ENCODE peak calls at places on chromosomes 7 and 10, in five cellular contexts. U, F, S, W and D are unnamed samples.
A peak's percentile ranks its signal among the peaks of the same experiment; 100 is the strongest.

GRCh38 chr10:88392222-88392621 is 190.9 kb downstream of the RNLS start:
- DNase-seq in U (no peak), F (no peak), S (no peak), W (no peak), D (no peak)

GRCh38 chr10:78437407-78437768 is 403.7 kb downstream of the RPS24 start:
- DNase-seq in U (no peak), F (no peak), S (no peak), W (no peak), D (no peak)

GRCh38 chr10:78576276-78576675 is 492.5 kb upstream of the ZMIZ1 start:
- DNase-seq in U (no peak), F (no peak), S (no peak), W (no peak), D (no peak)

GRCh38 chr10:116183733-116184447 is 89.1 kb downstream of the GFRA1 start:
- DNase-seq in U (no peak), F (peak; percentile 70), S (no peak), W (no peak), D (no peak)

GRCh38 chr10:101602767-101603398 is 14.8 kb downstream of the DPCD start:
- DNase-seq in U (peak; percentile 86), F (peak; percentile 76), S (peak; percentile 10), W (peak; percentile 65), D (peak; percentile 47)

GRCh38 chr10:32207544-32207943 is 139.4 kb downstream of the EPC1 start:
- DNase-seq in U (no peak), F (peak; percentile 56), S (no peak), W (no peak), D (peak; percentile 67)

GRCh38 chr10:3754727-3755439 is 30.1 kb downstream of the KLF6 start:
- DNase-seq in U (no peak), F (peak; percentile 56), S (peak; percentile 48), W (no peak), D (peak; percentile 59)

GRCh38 chr7:85010306-85010705 is 176.6 kb downstream of the SEMA3D start:
- DNase-seq in U (no peak), F (no peak), S (no peak), W (no peak), D (no peak)

GRCh38 chr7:130272456-130273080 is 5.9 kb downstream of the CPA2 start:
- DNase-seq in U (no peak), F (no peak), S (no peak), W (no peak), D (no peak)

GRCh38 chr7:53800746-53801145 is 741.4 kb upstream of the VSTM2A start:
- DNase-seq in U (no peak), F (no peak), S (no peak), W (no peak), D (no peak)

GRCh38 chr7:20296444-20296843 is 34.3 kb upstream of the ITGB8 start:
- DNase-seq in U (no peak), F (no peak), S (no peak), W (no peak), D (no peak)

GRCh38 chr7:42237891-42238531 is 1.0 kb upstream of the GLI3 start:
- DNase-seq in U (no peak), F (peak; percentile 72), S (no peak), W (peak; percentile 49), D (peak; percentile 49)

GRCh38 chr7:23191022-23191421 is 9.2 kb downstream of the NUP42 start:
- DNase-seq in U (no peak), F (no peak), S (no peak), W (no peak), D (no peak)

GRCh38 chr7:26675143-26675887 is 189.1 kb downstream of the SKAP2 start:
- DNase-seq in U (no peak), F (no peak), S (no peak), W (no peak), D (no peak)

GRCh38 chr10:21496285-21497176 is 29.0 kb downstream of the SKIDA1 start:
- DNase-seq in U (peak; percentile 86), F (peak; percentile 64), S (no peak), W (peak; percentile 59), D (no peak)

GRCh38 chr7:43085992-43086391 is 26.5 kb upstream of the HECW1 start:
- DNase-seq in U (no peak), F (no peak), S (no peak), W (no peak), D (no peak)

GRCh38 chr10:34006471-34006870 is 672.0 kb upstream of the NRP1 start:
- DNase-seq in U (no peak), F (no peak), S (no peak), W (no peak), D (no peak)

GRCh38 chr10:97047788-97048187 is 138.0 kb downstream of the SLIT1 start:
- DNase-seq in U (no peak), F (no peak), S (no peak), W (no peak), D (no peak)

GRCh38 chr7:16543456-16543855 is 16.8 kb downstream of the LRRC72 start:
- DNase-seq in U (no peak), F (no peak), S (no peak), W (no peak), D (no peak)

GRCh38 chr10:21318768-21319167 is 206.7 kb downstream of the SKIDA1 start:
- DNase-seq in U (no peak), F (peak; percentile 29), S (no peak), W (peak; percentile 1), D (no peak)

GRCh38 chr10:71320592-71320991 is 1.5 kb downstream of the SLC29A3 start:
- DNase-seq in U (no peak), F (no peak), S (no peak), W (no peak), D (no peak)

GRCh38 chr10:71605263-71605962 is 114.2 kb downstream of the C10orf105 start:
- DNase-seq in U (no peak), F (no peak), S (no peak), W (no peak), D (no peak)